ENCODE peak calls at places on chromosomes 2 and 18, in five cellular contexts. M, C, E, G and H are unnamed samples.

GRCh38 chr2:219656523-219656922 is 29.1 kb downstream of the SLC4A3 start:
- DNase-seq in C (no peak), M (no peak), E (no peak), G (no peak), H (no peak)

GRCh38 chr2:241461693-241462677 is 46.4 kb downstream of the STK25 start:
- DNase-seq in C (no peak), M (no peak), E (no peak), G (no peak), H (no peak)

GRCh38 chr18:3710712-3711269 is 260.8 kb downstream of the TGIF1 start:
- DNase-seq in C (no peak), E (peak), G (no peak), M (no peak), H (peak)

GRCh38 chr2:220847587-220847986 is 724.5 kb downstream of the EPHA4 start:
- DNase-seq in M (no peak), C (no peak), G (no peak), E (no peak), H (no peak)

GRCh38 chr2:199477277-199477834 is 19.6 kb upstream of the SATB2 start:
- DNase-seq in E (no peak), G (no peak), C (no peak), M (no peak), H (no peak)

GRCh38 chr2:48420512-48421197 is 109.3 kb upstream of the STON1 start:
- DNase-seq in M (peak), C (peak), G (peak), E (peak), H (peak)

GRCh38 chr2:15973446-15974202 is 33.3 kb downstream of the MYCN start:
- DNase-seq in M (no peak), E (no peak), G (no peak), C (no peak), H (no peak)

GRCh38 chr2:11342561-11343343 is 1.7 kb downstream of the ROCK2 start:
- DNase-seq in C (no peak), M (no peak), G (no peak), E (peak), H (peak)

GRCh38 chr2:178208817-178209216 is 14.5 kb downstream of the OSBPL6 start:
- DNase-seq in M (no peak), C (no peak), E (no peak), G (no peak), H (no peak)

GRCh38 chr2:239955086-239955988 is 69.8 kb downstream of the NDUFA10 start:
- DNase-seq in G (no peak), C (no peak), E (no peak), M (no peak), H (no peak)

GRCh38 chr2:3487931-3488554 is 31.3 kb downstream of the ADI1 start:
- DNase-seq in C (no peak), M (peak), E (peak), G (no peak), H (no peak)

GRCh38 chr18:77016133-77016839 is 116.3 kb downstream of the MBP start:
- DNase-seq in E (no peak), M (no peak), G (no peak), C (no peak), H (no peak)

GRCh38 chr18:62486290-62486964 is 36.4 kb upstream of the ZCCHC2 start:
- DNase-seq in G (no peak), M (no peak), C (no peak), E (no peak), H (peak)

GRCh38 chr2:29480423-29480822 is 365.2 kb downstream of the CLIP4 start:
- DNase-seq in M (no peak), E (peak), C (no peak), G (no peak), H (no peak)

GRCh38 chr2:55862269-55862668 is 61.3 kb downstream of the EFEMP1 start:
- DNase-seq in G (peak), M (peak), C (peak), E (peak), H (peak)

GRCh38 chr2:43361286-43361685 is 134.9 kb upstream of the ZFP36L2 start:
- DNase-seq in E (no peak), G (no peak), C (no peak), M (no peak), H (no peak)

GRCh38 chr18:35733419-35733818 is 151.9 kb downstream of the GALNT1 start:
- DNase-seq in C (no peak), E (no peak), M (no peak), G (no peak), H (no peak)

GRCh38 chr2:2664989-2665833 is 334.1 kb upstream of the MYT1L start:
- DNase-seq in M (peak), C (no peak), G (no peak), E (peak), H (no peak)

GRCh38 chr18:57002627-57003026 is 144.3 kb upstream of the BOD1L2 start:
- DNase-seq in C (no peak), M (no peak), E (no peak), G (no peak), H (no peak)

GRCh38 chr2:214896287-214896686 is 86.8 kb upstream of the BARD1 start:
- DNase-seq in C (no peak), M (no peak), G (no peak), E (no peak), H (no peak)

GRCh38 chr2:180790891-180791290 is 189.5 kb upstream of the UBE2E3 start:
- DNase-seq in C (no peak), M (no peak), G (no peak), E (no peak), H (no peak)

GRCh38 chr2:46972438-46972837 is 56.8 kb upstream of the MCFD2 start:
- DNase-seq in M (no peak), E (no peak), G (no peak), C (no peak), H (no peak)
- H3K27ac ChIP-seq in M (no peak), E (peak), G (no peak), C (no peak), H (no peak)

DNA sequence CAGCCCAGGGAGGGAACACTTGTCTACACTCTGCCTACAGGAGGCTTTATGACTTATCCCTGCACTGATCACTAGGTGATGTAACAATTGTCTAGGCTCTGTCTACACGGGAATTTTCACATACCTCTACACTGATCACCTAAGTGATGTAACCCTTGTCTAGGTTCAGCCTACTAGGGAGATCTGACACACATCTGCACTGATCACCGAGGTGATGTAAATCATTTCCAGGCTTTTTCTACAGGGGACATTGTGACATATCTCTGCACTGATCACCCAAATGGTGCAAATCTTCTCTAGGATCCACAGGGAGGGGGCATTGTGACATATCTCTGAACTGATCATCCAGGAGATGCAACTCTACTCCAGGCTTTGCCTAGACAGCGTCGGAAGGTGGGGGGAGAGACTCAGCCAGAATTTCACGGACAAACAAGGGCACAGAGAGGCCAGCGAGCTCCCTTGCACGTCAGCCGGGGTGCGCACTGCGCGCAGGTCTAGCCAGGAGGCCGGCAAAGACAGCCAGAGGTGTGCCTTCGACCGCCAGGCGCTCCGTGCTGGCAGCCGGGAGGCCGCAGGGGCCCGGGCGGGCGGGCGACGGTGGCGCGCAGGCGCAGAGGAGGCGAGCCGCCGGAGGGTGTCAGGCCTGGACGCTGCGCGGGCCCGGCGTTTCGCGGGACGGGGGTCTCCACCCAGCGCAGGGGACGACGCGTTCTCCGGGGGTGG is 46.9 kb upstream of the USP14 start:
- DNase-seq in G (peak), M (peak), C (peak), E (peak), H (peak)
- TF ChIP-seq POLR2A in G (no peak), M (no peak), C (no peak), E (peak), H (peak)

DNA sequence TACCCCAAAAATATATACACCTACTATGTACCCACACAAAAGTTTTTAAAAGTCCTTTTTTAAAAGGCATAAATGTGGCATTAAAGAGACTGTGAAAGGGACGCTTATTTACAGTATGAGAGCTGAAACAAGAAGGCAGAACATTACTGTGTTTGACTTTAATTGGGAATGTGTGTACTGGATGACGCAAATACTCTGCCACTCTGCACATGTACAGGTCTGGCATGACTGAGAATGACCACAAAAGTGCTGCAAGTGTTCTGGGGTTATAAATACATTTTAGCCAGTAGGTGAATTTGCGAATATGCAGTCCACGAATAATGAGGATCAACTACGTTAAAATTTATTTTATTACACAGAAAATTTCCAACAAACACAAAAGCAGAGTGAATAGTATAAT is 11.4 kb downstream of the DARS1 start:
- DNase-seq in G (no peak), E (no peak), C (no peak), M (no peak), H (peak)
- H3K27ac ChIP-seq in G (no peak), E (no peak), C (no peak), M (no peak), H (peak)

GRCh38 chr2:38875576-38876367 is at the start of the genes DHX57 and MORN2:
- DNase-seq in E (peak), C (peak), G (peak), M (peak), H (peak)
- TF ChIP-seq POLR2A in E (peak), C (no peak), G (no peak), M (no peak), H (peak)

DNA sequence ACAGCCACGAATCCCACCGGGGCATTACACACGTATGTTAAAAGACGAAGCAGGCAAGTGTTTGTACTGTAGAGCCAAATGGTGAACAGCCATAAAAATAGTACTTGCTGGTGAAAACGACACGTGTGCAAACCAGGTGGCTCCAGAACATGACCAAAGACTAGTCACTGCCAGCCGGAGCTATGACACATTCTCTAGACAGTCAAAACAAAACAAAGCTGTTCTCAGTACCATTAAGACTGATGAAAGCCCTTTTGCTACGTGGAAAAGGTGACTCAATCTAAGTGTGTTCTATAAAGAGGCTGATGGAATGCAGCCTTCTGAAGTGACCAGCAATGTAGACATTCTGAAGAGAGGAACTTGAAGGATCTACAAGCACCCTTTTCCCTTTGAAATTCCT is 367.7 kb upstream of the NETO1 start:
- DNase-seq in M (no peak), E (no peak), G (no peak), C (no peak), H (peak)
- H3K27ac ChIP-seq in M (no peak), E (no peak), G (no peak), C (no peak), H (no peak)

GRCh38 chr2:74554821-74555531 is 456 bp downstream of the DOK1 start:
- DNase-seq in C (peak), E (peak), M (peak), G (peak), H (peak)
- TF ChIP-seq POLR2A in C (no peak), E (no peak), M (no peak), G (no peak), H (no peak)

DNA sequence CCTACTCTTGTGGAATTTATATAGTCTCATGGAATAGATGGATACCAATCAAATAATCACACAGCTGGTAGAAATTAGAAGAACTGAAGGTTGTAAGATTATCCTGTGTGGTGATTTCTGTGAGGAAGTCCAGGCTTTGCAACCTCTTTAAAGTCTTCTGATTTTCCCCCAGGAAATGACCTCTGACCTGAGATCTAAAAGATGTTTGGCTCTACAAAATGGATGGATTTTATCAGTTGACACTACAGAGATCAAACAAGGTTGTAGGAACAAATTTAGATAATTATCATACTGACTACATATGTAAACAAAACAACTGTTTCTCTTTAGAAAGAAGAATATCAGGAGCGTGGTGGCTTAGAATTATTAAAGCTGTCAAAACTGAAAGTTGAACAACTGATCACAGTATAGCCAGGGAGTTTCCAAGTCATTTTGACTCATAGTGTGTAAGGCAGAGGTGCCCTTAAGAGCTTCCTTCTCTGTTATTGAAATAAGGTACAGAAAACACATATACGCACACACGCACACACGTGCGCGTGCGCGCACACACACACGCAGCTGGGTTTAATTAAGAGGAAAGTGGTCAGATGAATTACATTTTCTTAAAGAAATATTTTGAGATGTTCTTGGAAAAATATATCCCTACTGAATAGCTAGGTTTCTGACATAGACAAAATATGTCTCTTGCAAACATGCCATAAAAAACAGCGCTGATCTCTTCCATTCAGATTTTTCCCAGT is 35.5 kb upstream of the PELI1 start:
- DNase-seq in C (no peak), E (no peak), M (no peak), G (no peak), H (no peak)
- H3K27ac ChIP-seq in C (no peak), E (no peak), M (no peak), G (no peak), H (no peak)